ENCODE peak calls at places on chromosomes 2 and 18, in eight cellular contexts. U is left ventricle myocardium inferior, D is neural crest cell, J is GM13976, Q is colonic mucosa, M is choroid plexus epithelial cell, B is GM23338, C is heart left ventricle. O is an unnamed sample.

GRCh38 chr2:135963841-135964240 is 21.6 kb downstream of the DARS1 start:
- DNase-seq in D (no peak), Q (no peak), M (peak; percentile 40), J (no peak), U (no peak), C (no peak), B (no peak), O (no peak)

GRCh38 chr18:13440277-13441248 is 222.0 kb downstream of the LDLRAD4 start:
- DNase-seq in Q (no peak), B (no peak), C (no peak), M (peak; percentile 72), U (no peak), J (no peak), D (no peak), O (no peak)

GRCh38 chr2:169038338-169038757 is 7.2 kb upstream of the ABCB11 start:
- DNase-seq in J (peak; percentile 26), C (no peak), D (no peak), B (no peak), U (no peak), Q (no peak), M (peak; percentile 73), O (no peak)

GRCh38 chr2:168518555-168519066 is 62.5 kb downstream of the CERS6 start:
- DNase-seq in U (no peak), J (no peak), B (peak; percentile 54), D (peak; percentile 16), C (peak; percentile 51), Q (no peak), M (peak; percentile 56), O (no peak)

GRCh38 chr18:50807199-50807598 is 12.6 kb downstream of the MRO start:
- DNase-seq in D (no peak), Q (no peak), C (no peak), J (no peak), B (no peak), U (no peak), M (no peak), O (no peak)

GRCh38 chr2:8534729-8535397 is 147.0 kb upstream of the ID2 start:
- DNase-seq in J (no peak), C (peak; percentile 78), D (no peak), U (peak; percentile 80), Q (peak; percentile 58), B (no peak), M (peak; percentile 74), O (peak; percentile 11)

GRCh38 chr2:97718051-97718882 is 4.9 kb downstream of the ZAP70 start:
- DNase-seq in J (peak; percentile 77), Q (peak; percentile 33), U (peak; percentile 12), D (no peak), B (no peak), M (no peak), C (peak; percentile 25), O (no peak)

GRCh38 chr2:200405599-200406298 is 99.3 kb downstream of the SPATS2L start:
- DNase-seq in U (no peak), D (no peak), B (no peak), J (no peak), M (peak; percentile 84), Q (peak; percentile 51), C (no peak), O (no peak)

GRCh38 chr2:157438907-157439791 is 4.7 kb downstream of the CYTIP start:
- DNase-seq in B (no peak), M (no peak), Q (peak; percentile 40), C (peak; percentile 29), D (no peak), J (no peak), U (no peak), O (no peak)

GRCh38 chr2:190626656-190627055 is 22.2 kb upstream of the NAB1 start:
- DNase-seq in C (no peak), Q (no peak), M (no peak), D (no peak), U (no peak), B (no peak), J (no peak), O (no peak)

GRCh38 chr2:96142217-96143113 is 2.8 kb downstream of the DUSP2 start:
- DNase-seq in C (no peak), Q (no peak), B (peak; percentile 71), U (no peak), J (peak; percentile 71), M (no peak), D (no peak), O (no peak)

GRCh38 chr2:74587664-74588277 is 33.3 kb downstream of the DOK1 start:
- DNase-seq in Q (peak; percentile 70), B (peak; percentile 82), J (peak; percentile 82), M (peak; percentile 85), D (peak; percentile 56), C (peak; percentile 54), U (peak; percentile 51), O (no peak)

GRCh38 chr2:241035818-241036396 is 37.5 kb downstream of the SNED1 start:
- DNase-seq in D (no peak), B (peak; percentile 63), Q (no peak), U (no peak), M (no peak), C (no peak), J (peak; percentile 74), O (no peak)

GRCh38 chr2:190837417-190837816 is 43.2 kb upstream of the GLS start:
- DNase-seq in B (no peak), J (no peak), D (no peak), Q (no peak), C (no peak), M (peak; percentile 36), U (no peak), O (no peak)

GRCh38 chr2:10517351-10518043 is 69.4 kb upstream of the ODC1 start:
- DNase-seq in J (no peak), D (no peak), C (peak; percentile 7), Q (no peak), B (no peak), M (no peak), U (no peak), O (no peak)

GRCh38 chr2:112834379-112835014 is 2.1 kb downstream of the IL1B start:
- DNase-seq in M (peak; percentile 60), U (no peak), J (no peak), D (no peak), B (no peak), Q (peak; percentile 95), C (no peak), O (no peak)

GRCh38 chr2:9697904-9698303 is 67.1 kb upstream of the YWHAQ start:
- DNase-seq in M (no peak), Q (no peak), D (no peak), J (no peak), U (no peak), B (no peak), C (no peak), O (no peak)

GRCh38 chr18:74497308-74497640 is 1.1 kb downstream of the CNDP2 start:
- DNase-seq in J (no peak), U (no peak), C (no peak), Q (no peak), D (no peak), M (no peak), B (no peak), O (no peak)

GRCh38 chr2:217731805-217732204 is 271.0 kb downstream of the TNS1 start:
- DNase-seq in C (no peak), U (no peak), D (no peak), B (no peak), J (no peak), Q (no peak), M (no peak), O (no peak)

GRCh38 chr2:127023504-127023903 is 83.5 kb downstream of the BIN1 start:
- DNase-seq in D (no peak), B (no peak), M (no peak), U (no peak), C (no peak), Q (no peak), J (no peak), O (no peak)

GRCh38 chr2:127027715-127028114 is 79.2 kb downstream of the BIN1 start:
- DNase-seq in C (no peak), J (no peak), U (no peak), M (no peak), Q (no peak), D (no peak), B (peak; percentile 58), O (no peak)

GRCh38 chr2:127022817-127023216 is 84.1 kb downstream of the BIN1 start:
- DNase-seq in M (no peak), B (no peak), C (no peak), U (no peak), D (no peak), J (no peak), Q (no peak), O (no peak)

GRCh38 chr2:127025357-127026062 is 81.4 kb downstream of the BIN1 start:
- DNase-seq in D (peak; percentile 79), B (peak; percentile 90), M (peak; percentile 97), J (peak; percentile 59), C (peak; percentile 63), Q (peak; percentile 77), U (peak; percentile 63), O (peak; percentile 56)

GRCh38 chr2:127024769-127025356 is 82.1 kb downstream of the BIN1 start:
- DNase-seq in C (no peak), B (peak; percentile 91), U (no peak), J (no peak), D (peak; percentile 57), M (peak; percentile 64), Q (peak; percentile 27), O (no peak)
- TF ChIP-seq CTCF in C (no peak), B (peak; percentile 30), U (peak; percentile 33), J (no peak), D (no peak), M (peak; percentile 60), Q (no peak), O (peak; percentile 30)

GRCh38 chr2:48902521-48902920 is 147.0 kb upstream of the LHCGR start:
- DNase-seq in J (no peak), B (peak; percentile 32), Q (no peak), U (no peak), C (no peak), M (no peak), D (no peak), O (no peak)
- TF ChIP-seq CTCF in J (no peak), B (peak; percentile 17), Q (no peak), U (no peak), C (no peak), M (no peak), D (no peak), O (no peak)

GRCh38 chr2:12555012-12555645 is 161.6 kb upstream of the TRIB2 start:
- DNase-seq in Q (no peak), U (no peak), D (no peak), M (peak; percentile 76), B (no peak), C (no peak), J (peak; percentile 18), O (peak; percentile 8)
- TF ChIP-seq CTCF in Q (no peak), U (peak; percentile 33), D (no peak), M (peak; percentile 29), B (peak; percentile 31), C (no peak), J (no peak), O (peak; percentile 18)

DNA sequence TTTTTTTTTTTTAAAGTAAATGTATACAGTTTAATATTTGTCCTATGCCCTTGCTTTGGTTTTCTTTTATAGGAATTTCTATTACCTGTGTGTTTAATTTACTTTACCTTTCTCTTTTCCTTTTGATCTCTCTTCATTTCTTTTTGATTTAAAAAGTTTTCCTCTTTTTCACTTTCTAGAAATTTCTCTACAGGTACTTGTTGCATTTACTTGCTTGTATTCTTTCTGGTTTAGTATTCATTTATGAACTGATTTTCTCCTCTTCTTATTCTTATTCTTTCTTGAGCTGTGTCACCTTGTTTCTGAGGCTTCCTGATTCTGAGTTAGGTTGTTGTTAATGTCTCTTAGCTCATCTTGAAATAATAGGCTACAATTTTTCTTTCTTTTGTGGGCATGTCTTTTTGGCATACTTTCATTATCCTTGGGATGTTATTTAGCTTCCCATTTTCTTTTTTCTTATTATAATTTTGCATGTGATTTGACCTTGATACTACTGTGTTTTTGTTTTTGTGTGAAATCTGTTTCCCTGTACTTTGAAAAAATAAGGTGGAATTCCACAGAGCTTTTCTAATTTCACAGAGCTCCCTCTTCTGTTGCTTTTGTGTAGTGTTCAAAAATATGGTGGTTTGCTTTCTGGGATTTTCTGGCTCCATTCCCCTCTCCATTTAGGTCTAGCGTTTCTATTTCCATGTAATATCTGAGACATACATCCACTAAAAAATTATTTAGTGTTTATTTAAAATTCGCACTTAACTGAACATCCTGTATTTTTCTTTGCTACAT is 25.5 kb upstream of the ALMS1 start:
- DNase-seq in M (peak; percentile 22), B (peak; percentile 41), C (no peak), U (no peak), J (no peak), D (no peak), Q (no peak), O (no peak)
- TF ChIP-seq CTCF in M (peak; percentile 59), B (peak; percentile 51), C (peak; percentile 9), U (peak; percentile 36), J (no peak), D (peak; percentile 58), Q (peak; percentile 23), O (peak; percentile 28)